ENCODE peak calls at places on chromosomes 3 and 15, in six cellular contexts. W, K, E, M, F and X are unnamed samples.

GRCh38 chr3:194333212-194333980 is 17.7 kb downstream of the CPN2 start:
- DNase-seq in W (no peak), K (peak; percentile 91), E (peak; percentile 94), M (peak; percentile 88), F (peak; percentile 98), X (peak; percentile 76)

GRCh38 chr15:20361091-20361490 is 180.5 kb downstream of the GOLGA6L6 start:
- DNase-seq in W (no peak), K (no peak), E (no peak), M (no peak), F (no peak), X (no peak)

GRCh38 chr3:72149645-72150044 is 364.7 kb upstream of the PROK2 start:
- DNase-seq in W (no peak), K (no peak), E (no peak), M (no peak), F (no peak), X (no peak)

GRCh38 chr3:53044371-53045106 is 1.3 kb downstream of the SFMBT1 start:
- DNase-seq in W (no peak), K (peak; percentile 56), E (no peak), M (peak; percentile 58), F (peak; percentile 65), X (no peak)

GRCh38 chr3:184746131-184747120 is 34.6 kb upstream of the MAGEF1 start:
- DNase-seq in W (no peak), K (no peak), E (no peak), M (no peak), F (no peak), X (no peak)

GRCh38 chr3:117114517-117115265 is 405.1 kb downstream of the TUSC7 start:
- DNase-seq in W (no peak), K (no peak), E (no peak), M (no peak), F (no peak), X (no peak)

GRCh38 chr3:111758642-111759041 is 100.4 kb upstream of the PHLDB2 start:
- DNase-seq in W (no peak), K (no peak), E (no peak), M (no peak), F (no peak), X (no peak)

GRCh38 chr15:30882861-30883433 is 20.8 kb upstream of the FAN1 start:
- DNase-seq in W (no peak), K (peak; percentile 48), E (no peak), M (no peak), F (no peak), X (no peak)

GRCh38 chr15:83747050-83747717 is 93.3 kb downstream of the ADAMTSL3 start:
- DNase-seq in W (no peak), K (no peak), E (no peak), M (peak; percentile 49), F (no peak), X (no peak)

GRCh38 chr3:49132437-49133225 is at the start of gene LAMB2:
- DNase-seq in W (no peak), K (no peak), E (peak; percentile 85), M (peak; percentile 83), F (no peak), X (no peak)

GRCh38 chr3:40018369-40018768 is 209.0 kb downstream of the MYRIP start:
- DNase-seq in W (no peak), K (no peak), E (no peak), M (no peak), F (no peak), X (no peak)

GRCh38 chr3:154844863-154845262 is 235.3 kb upstream of the MME start:
- DNase-seq in W (peak; percentile 85), K (no peak), E (no peak), M (no peak), F (no peak), X (no peak)

GRCh38 chr15:89649013-89649625 is 6.1 kb downstream of the KIF7 start:
- DNase-seq in W (no peak), K (no peak), E (peak; percentile 43), M (no peak), F (no peak), X (no peak)

GRCh38 chr3:39716849-39717248 is 92.6 kb upstream of the MYRIP start:
- DNase-seq in W (no peak), K (no peak), E (no peak), M (no peak), F (no peak), X (no peak)

GRCh38 chr3:84573962-84574361 is 384.8 kb upstream of the CADM2 start:
- DNase-seq in W (no peak), K (no peak), E (no peak), M (no peak), F (no peak), X (no peak)